ENCODE peak calls at places on chromosome 3, in nine cellular contexts. One of them, this sample, is unnamed.

GRCh38 chr3:107796786-107797185 is 274.0 kb downstream of the BBX start:
- DNase-seq in HS-5: peak
- DNase-seq in iris pigment epithelial cell: peak
- DNase-seq in GM04503: no peak
- DNase-seq in transverse colon: no peak
- DNase-seq in GM10248: no peak
- DNase-seq in tibial artery: no peak
- DNase-seq in GM13977: no peak
- DNase-seq in HT1080: peak
- DNase-seq in this sample: peak

GRCh38 chr3:134373278-134373941 is 837 bp downstream of the AMOTL2 start:
- DNase-seq in HS-5: peak
- DNase-seq in iris pigment epithelial cell: peak
- DNase-seq in GM04503: no peak
- DNase-seq in transverse colon: peak
- DNase-seq in GM10248: no peak
- DNase-seq in tibial artery: peak
- DNase-seq in GM13977: no peak
- DNase-seq in HT1080: peak
- DNase-seq in this sample: peak

GRCh38 chr3:77906102-77906709 is 866.3 kb downstream of the ROBO2 start:
- DNase-seq in HS-5: peak
- DNase-seq in iris pigment epithelial cell: peak
- DNase-seq in GM04503: no peak
- DNase-seq in transverse colon: no peak
- DNase-seq in GM10248: no peak
- DNase-seq in tibial artery: no peak
- DNase-seq in GM13977: no peak
- DNase-seq in HT1080: peak
- DNase-seq in this sample: peak

GRCh38 chr3:66442254-66443249 is 58.3 kb downstream of the LRIG1 start:
- DNase-seq in HS-5: no peak
- DNase-seq in iris pigment epithelial cell: peak
- DNase-seq in GM04503: peak
- DNase-seq in transverse colon: peak
- DNase-seq in GM10248: no peak
- DNase-seq in tibial artery: peak
- DNase-seq in GM13977: no peak
- DNase-seq in HT1080: peak
- DNase-seq in this sample: peak

GRCh38 chr3:58521002-58521670 is 15.9 kb downstream of the ACOX2 start:
- DNase-seq in HS-5: no peak
- DNase-seq in iris pigment epithelial cell: no peak
- DNase-seq in GM04503: no peak
- DNase-seq in transverse colon: no peak
- DNase-seq in GM10248: peak
- DNase-seq in tibial artery: no peak
- DNase-seq in GM13977: no peak
- DNase-seq in HT1080: peak
- DNase-seq in this sample: no peak

GRCh38 chr3:184368804-184369183 is 7.3 kb downstream of the POLR2H start:
- DNase-seq in HS-5: no peak
- DNase-seq in iris pigment epithelial cell: peak
- DNase-seq in GM04503: peak
- DNase-seq in transverse colon: no peak
- DNase-seq in GM10248: no peak
- DNase-seq in tibial artery: peak
- DNase-seq in GM13977: no peak
- DNase-seq in HT1080: peak
- DNase-seq in this sample: no peak

GRCh38 chr3:120569224-120569915 is 26.8 kb upstream of the NDUFB4 start:
- DNase-seq in HS-5: no peak
- DNase-seq in iris pigment epithelial cell: no peak
- DNase-seq in GM04503: no peak
- DNase-seq in transverse colon: no peak
- DNase-seq in GM10248: no peak
- DNase-seq in tibial artery: no peak
- DNase-seq in GM13977: no peak
- DNase-seq in HT1080: peak
- DNase-seq in this sample: no peak

GRCh38 chr3:184786271-184787010 is 25.5 kb upstream of the VPS8 start:
- DNase-seq in HS-5: peak
- DNase-seq in iris pigment epithelial cell: peak
- DNase-seq in GM04503: peak
- DNase-seq in transverse colon: peak
- DNase-seq in GM10248: no peak
- DNase-seq in tibial artery: peak
- DNase-seq in GM13977: no peak
- DNase-seq in HT1080: peak
- DNase-seq in this sample: no peak

GRCh38 chr3:148203263-148204010 is 494.3 kb upstream of the AGTR1 start:
- DNase-seq in HS-5: peak
- DNase-seq in iris pigment epithelial cell: peak
- DNase-seq in GM04503: peak
- DNase-seq in transverse colon: no peak
- DNase-seq in GM10248: no peak
- DNase-seq in tibial artery: no peak
- DNase-seq in GM13977: no peak
- DNase-seq in HT1080: peak
- DNase-seq in this sample: no peak

GRCh38 chr3:187165144-187165543 is 25.8 kb upstream of the RPL39L start:
- DNase-seq in HS-5: peak
- DNase-seq in iris pigment epithelial cell: peak
- DNase-seq in GM04503: no peak
- DNase-seq in transverse colon: peak
- DNase-seq in GM10248: peak
- DNase-seq in tibial artery: no peak
- DNase-seq in GM13977: peak
- DNase-seq in HT1080: peak
- DNase-seq in this sample: peak

GRCh38 chr3:64291345-64291744 is 66.1 kb upstream of the PRICKLE2 start:
- DNase-seq in HS-5: peak
- DNase-seq in iris pigment epithelial cell: peak
- DNase-seq in GM04503: peak
- DNase-seq in transverse colon: peak
- DNase-seq in GM10248: no peak
- DNase-seq in tibial artery: peak
- DNase-seq in GM13977: no peak
- DNase-seq in HT1080: peak
- DNase-seq in this sample: peak

GRCh38 chr3:5013021-5013906 is 34.0 kb downstream of the BHLHE40 start:
- DNase-seq in HS-5: no peak
- DNase-seq in iris pigment epithelial cell: peak
- DNase-seq in GM04503: no peak
- DNase-seq in transverse colon: peak
- DNase-seq in GM10248: no peak
- DNase-seq in tibial artery: peak
- DNase-seq in GM13977: no peak
- DNase-seq in HT1080: peak
- DNase-seq in this sample: peak

GRCh38 chr3:177050466-177051237 is 146.6 kb downstream of the TBL1XR1 start:
- DNase-seq in HS-5: peak
- DNase-seq in iris pigment epithelial cell: peak
- DNase-seq in GM04503: no peak
- DNase-seq in transverse colon: no peak
- DNase-seq in GM10248: no peak
- DNase-seq in tibial artery: no peak
- DNase-seq in GM13977: no peak
- DNase-seq in HT1080: peak
- DNase-seq in this sample: no peak

GRCh38 chr3:170506556-170506955 is 79.3 kb downstream of the SLC7A14 start:
- DNase-seq in HS-5: no peak
- DNase-seq in iris pigment epithelial cell: peak
- DNase-seq in GM04503: no peak
- DNase-seq in transverse colon: no peak
- DNase-seq in GM10248: no peak
- DNase-seq in tibial artery: no peak
- DNase-seq in GM13977: no peak
- DNase-seq in HT1080: peak
- DNase-seq in this sample: no peak

GRCh38 chr3:178203152-178203551 is 333.1 kb upstream of the KCNMB2 start:
- DNase-seq in HS-5: no peak
- DNase-seq in iris pigment epithelial cell: peak
- DNase-seq in GM04503: peak
- DNase-seq in transverse colon: no peak
- DNase-seq in GM10248: no peak
- DNase-seq in tibial artery: no peak
- DNase-seq in GM13977: no peak
- DNase-seq in HT1080: peak
- DNase-seq in this sample: peak

GRCh38 chr3:53519047-53519717 is 24.8 kb downstream of the CACNA1D start:
- DNase-seq in HS-5: no peak
- DNase-seq in iris pigment epithelial cell: no peak
- DNase-seq in GM04503: no peak
- DNase-seq in transverse colon: no peak
- DNase-seq in GM10248: no peak
- DNase-seq in tibial artery: no peak
- DNase-seq in GM13977: no peak
- DNase-seq in HT1080: no peak
- DNase-seq in this sample: no peak

GRCh38 chr3:53145109-53146077 is 15.2 kb upstream of the RFT1 start:
- DNase-seq in HS-5: no peak
- DNase-seq in iris pigment epithelial cell: no peak
- DNase-seq in GM04503: no peak
- DNase-seq in transverse colon: peak
- DNase-seq in GM10248: no peak
- DNase-seq in tibial artery: no peak
- DNase-seq in GM13977: no peak
- DNase-seq in HT1080: no peak
- DNase-seq in this sample: no peak

GRCh38 chr3:126925411-126926171 is 57.3 kb upstream of the PLXNA1 start:
- DNase-seq in HS-5: no peak
- DNase-seq in iris pigment epithelial cell: peak
- DNase-seq in GM04503: no peak
- DNase-seq in transverse colon: no peak
- DNase-seq in GM10248: no peak
- DNase-seq in tibial artery: no peak
- DNase-seq in GM13977: no peak
- DNase-seq in HT1080: no peak
- DNase-seq in this sample: no peak

GRCh38 chr3:115803661-115804060 is 180.4 kb downstream of the GAP43 start:
- DNase-seq in HS-5: no peak
- DNase-seq in iris pigment epithelial cell: no peak
- DNase-seq in GM04503: no peak
- DNase-seq in transverse colon: no peak
- DNase-seq in GM10248: no peak
- DNase-seq in tibial artery: no peak
- DNase-seq in GM13977: no peak
- DNase-seq in HT1080: no peak
- DNase-seq in this sample: no peak

GRCh38 chr3:6622712-6623111 is 238.2 kb upstream of the GRM7 start:
- DNase-seq in HS-5: no peak
- DNase-seq in iris pigment epithelial cell: no peak
- DNase-seq in GM04503: no peak
- DNase-seq in transverse colon: no peak
- DNase-seq in GM10248: no peak
- DNase-seq in tibial artery: no peak
- DNase-seq in GM13977: no peak
- DNase-seq in HT1080: no peak
- DNase-seq in this sample: no peak

GRCh38 chr3:109336272-109336957 is 931 bp downstream of the DPPA4 start:
- DNase-seq in HS-5: no peak
- DNase-seq in iris pigment epithelial cell: peak
- DNase-seq in GM04503: no peak
- DNase-seq in transverse colon: no peak
- DNase-seq in GM10248: no peak
- DNase-seq in tibial artery: no peak
- DNase-seq in GM13977: no peak
- DNase-seq in HT1080: no peak
- DNase-seq in this sample: no peak

GRCh38 chr3:12986986-12987385 is 86.2 kb downstream of the IQSEC1 start:
- DNase-seq in HS-5: no peak
- DNase-seq in iris pigment epithelial cell: no peak
- DNase-seq in GM04503: no peak
- DNase-seq in transverse colon: no peak
- DNase-seq in GM10248: no peak
- DNase-seq in tibial artery: no peak
- DNase-seq in GM13977: no peak
- DNase-seq in HT1080: no peak
- DNase-seq in this sample: no peak

GRCh38 chr3:149145926-149146325 is 16.5 kb downstream of the HPS3 start:
- DNase-seq in HS-5: no peak
- DNase-seq in iris pigment epithelial cell: no peak
- DNase-seq in GM04503: no peak
- DNase-seq in transverse colon: no peak
- DNase-seq in GM10248: peak
- DNase-seq in tibial artery: no peak
- DNase-seq in GM13977: no peak
- DNase-seq in HT1080: no peak
- DNase-seq in this sample: no peak

GRCh38 chr3:172467170-172467824 is 19.0 kb upstream of the GHSR start:
- DNase-seq in HS-5: peak
- DNase-seq in iris pigment epithelial cell: peak
- DNase-seq in GM04503: no peak
- DNase-seq in transverse colon: no peak
- DNase-seq in GM10248: no peak
- DNase-seq in tibial artery: no peak
- DNase-seq in GM13977: no peak
- DNase-seq in HT1080: peak
- DNase-seq in this sample: peak

GRCh38 chr3:95356764-95357501 is 1294.1 kb downstream of the NSUN3 start:
- DNase-seq in HS-5: no peak
- DNase-seq in iris pigment epithelial cell: no peak
- DNase-seq in GM04503: no peak
- DNase-seq in transverse colon: no peak
- DNase-seq in GM10248: no peak
- DNase-seq in tibial artery: no peak
- DNase-seq in GM13977: no peak
- DNase-seq in HT1080: no peak
- DNase-seq in this sample: no peak

GRCh38 chr3:45496550-45496949 is 98.0 kb upstream of the LIMD1 start:
- DNase-seq in HS-5: no peak
- DNase-seq in iris pigment epithelial cell: no peak
- DNase-seq in GM04503: no peak
- DNase-seq in transverse colon: no peak
- DNase-seq in GM10248: no peak
- DNase-seq in tibial artery: no peak
- DNase-seq in GM13977: no peak
- DNase-seq in HT1080: no peak
- DNase-seq in this sample: no peak

GRCh38 chr3:192188218-192188835 is 539.0 kb downstream of the FGF12 start:
- DNase-seq in HS-5: no peak
- DNase-seq in iris pigment epithelial cell: peak
- DNase-seq in GM04503: no peak
- DNase-seq in transverse colon: peak
- DNase-seq in GM10248: peak
- DNase-seq in tibial artery: no peak
- DNase-seq in GM13977: peak
- DNase-seq in HT1080: peak
- DNase-seq in this sample: peak

GRCh38 chr3:59429203-59429602 is 379.4 kb upstream of the CFAP20DC start:
- DNase-seq in HS-5: no peak
- DNase-seq in iris pigment epithelial cell: no peak
- DNase-seq in GM04503: no peak
- DNase-seq in transverse colon: no peak
- DNase-seq in GM10248: no peak
- DNase-seq in tibial artery: no peak
- DNase-seq in GM13977: no peak
- DNase-seq in HT1080: no peak
- DNase-seq in this sample: no peak

GRCh38 chr3:173893835-173894234 is 496.3 kb downstream of the NLGN1 start:
- DNase-seq in HS-5: no peak
- DNase-seq in iris pigment epithelial cell: no peak
- DNase-seq in GM04503: no peak
- DNase-seq in transverse colon: no peak
- DNase-seq in GM10248: no peak
- DNase-seq in tibial artery: no peak
- DNase-seq in GM13977: no peak
- DNase-seq in HT1080: no peak
- DNase-seq in this sample: no peak

GRCh38 chr3:112109313-112109712 is 23.1 kb downstream of the C3orf52 start:
- DNase-seq in HS-5: no peak
- DNase-seq in iris pigment epithelial cell: no peak
- DNase-seq in GM04503: no peak
- DNase-seq in transverse colon: no peak
- DNase-seq in GM10248: no peak
- DNase-seq in tibial artery: no peak
- DNase-seq in GM13977: no peak
- DNase-seq in HT1080: no peak
- DNase-seq in this sample: no peak

GRCh38 chr3:81743096-81744025 is 18.1 kb downstream of the GBE1 start:
- DNase-seq in HS-5: peak
- DNase-seq in iris pigment epithelial cell: peak
- DNase-seq in GM04503: peak
- DNase-seq in transverse colon: no peak
- DNase-seq in GM10248: no peak
- DNase-seq in tibial artery: no peak
- DNase-seq in GM13977: no peak
- DNase-seq in HT1080: peak
- DNase-seq in this sample: peak

This sample was measured in foreskin keratinocyte.